ENCODE peak calls at places on chromosome 9, in five cellular contexts. One of them, this sample, is unnamed.

GRCh38 chr9:84978761-84979160 is 309.2 kb downstream of the NTRK2 start:
- DNase-seq in RWPE1: no peak
- DNase-seq in stimulated activated CD4-positive, alpha-beta T cell treated with anti-CD3 and anti-CD28 coated beads, Interleukin-1b, Interleukin-23, amount 100 ng/mL, for 48 hours: no peak
- DNase-seq in activated CD8-positive, alpha-beta T cell treated with anti-CD3 and anti-CD28 coated beads for 36 hours: no peak
- DNase-seq in pancreas: no peak
- DNase-seq in this sample: no peak

GRCh38 chr9:135957431-135957830 is 3.7 kb downstream of the UBAC1 start:
- DNase-seq in RWPE1: no peak
- DNase-seq in stimulated activated CD4-positive, alpha-beta T cell treated with anti-CD3 and anti-CD28 coated beads, Interleukin-1b, Interleukin-23, amount 100 ng/mL, for 48 hours: no peak
- DNase-seq in activated CD8-positive, alpha-beta T cell treated with anti-CD3 and anti-CD28 coated beads for 36 hours: no peak
- DNase-seq in pancreas: no peak
- DNase-seq in this sample: no peak

GRCh38 chr9:114467910-114468309 is 37.4 kb downstream of the WHRN start:
- DNase-seq in RWPE1: no peak
- DNase-seq in stimulated activated CD4-positive, alpha-beta T cell treated with anti-CD3 and anti-CD28 coated beads, Interleukin-1b, Interleukin-23, amount 100 ng/mL, for 48 hours: no peak
- DNase-seq in activated CD8-positive, alpha-beta T cell treated with anti-CD3 and anti-CD28 coated beads for 36 hours: no peak
- DNase-seq in pancreas: no peak
- DNase-seq in this sample: no peak

GRCh38 chr9:21685502-21685901 is 116.9 kb upstream of the MTAP start:
- DNase-seq in RWPE1: no peak
- DNase-seq in stimulated activated CD4-positive, alpha-beta T cell treated with anti-CD3 and anti-CD28 coated beads, Interleukin-1b, Interleukin-23, amount 100 ng/mL, for 48 hours: no peak
- DNase-seq in activated CD8-positive, alpha-beta T cell treated with anti-CD3 and anti-CD28 coated beads for 36 hours: no peak
- DNase-seq in pancreas: no peak
- DNase-seq in this sample: no peak

GRCh38 chr9:69601698-69602097 is 70.5 kb downstream of the APBA1 start:
- DNase-seq in RWPE1: no peak
- DNase-seq in stimulated activated CD4-positive, alpha-beta T cell treated with anti-CD3 and anti-CD28 coated beads, Interleukin-1b, Interleukin-23, amount 100 ng/mL, for 48 hours: no peak
- DNase-seq in activated CD8-positive, alpha-beta T cell treated with anti-CD3 and anti-CD28 coated beads for 36 hours: no peak
- DNase-seq in pancreas: no peak
- DNase-seq in this sample: no peak

GRCh38 chr9:6078382-6079105 is 63.1 kb upstream of the RANBP6 start:
- DNase-seq in RWPE1: no peak
- DNase-seq in stimulated activated CD4-positive, alpha-beta T cell treated with anti-CD3 and anti-CD28 coated beads, Interleukin-1b, Interleukin-23, amount 100 ng/mL, for 48 hours: no peak
- DNase-seq in activated CD8-positive, alpha-beta T cell treated with anti-CD3 and anti-CD28 coated beads for 36 hours: no peak
- DNase-seq in pancreas: no peak
- DNase-seq in this sample: no peak

GRCh38 chr9:114047717-114048116 is 30.4 kb downstream of the AMBP start:
- DNase-seq in RWPE1: no peak
- DNase-seq in stimulated activated CD4-positive, alpha-beta T cell treated with anti-CD3 and anti-CD28 coated beads, Interleukin-1b, Interleukin-23, amount 100 ng/mL, for 48 hours: no peak
- DNase-seq in activated CD8-positive, alpha-beta T cell treated with anti-CD3 and anti-CD28 coated beads for 36 hours: no peak
- DNase-seq in pancreas: no peak
- DNase-seq in this sample: no peak

GRCh38 chr9:130537346-130538050 is 41.9 kb upstream of the FUBP3 start:
- DNase-seq in RWPE1: peak; percentile 53
- DNase-seq in stimulated activated CD4-positive, alpha-beta T cell treated with anti-CD3 and anti-CD28 coated beads, Interleukin-1b, Interleukin-23, amount 100 ng/mL, for 48 hours: no peak
- DNase-seq in activated CD8-positive, alpha-beta T cell treated with anti-CD3 and anti-CD28 coated beads for 36 hours: no peak
- DNase-seq in pancreas: no peak
- DNase-seq in this sample: no peak

GRCh38 chr9:134131471-134132207 is 4.2 kb upstream of the WDR5 start:
- DNase-seq in RWPE1: no peak
- DNase-seq in stimulated activated CD4-positive, alpha-beta T cell treated with anti-CD3 and anti-CD28 coated beads, Interleukin-1b, Interleukin-23, amount 100 ng/mL, for 48 hours: no peak
- DNase-seq in activated CD8-positive, alpha-beta T cell treated with anti-CD3 and anti-CD28 coated beads for 36 hours: no peak
- DNase-seq in pancreas: no peak
- DNase-seq in this sample: no peak

GRCh38 chr9:34647651-34648050 is 1.2 kb downstream of the GALT start:
- DNase-seq in RWPE1: no peak
- DNase-seq in stimulated activated CD4-positive, alpha-beta T cell treated with anti-CD3 and anti-CD28 coated beads, Interleukin-1b, Interleukin-23, amount 100 ng/mL, for 48 hours: no peak
- DNase-seq in activated CD8-positive, alpha-beta T cell treated with anti-CD3 and anti-CD28 coated beads for 36 hours: peak; percentile 14
- DNase-seq in pancreas: no peak
- DNase-seq in this sample: no peak

GRCh38 chr9:116589392-116590354 is 97.4 kb upstream of the TRIM32 start:
- DNase-seq in RWPE1: no peak
- DNase-seq in stimulated activated CD4-positive, alpha-beta T cell treated with anti-CD3 and anti-CD28 coated beads, Interleukin-1b, Interleukin-23, amount 100 ng/mL, for 48 hours: peak; percentile 11
- DNase-seq in activated CD8-positive, alpha-beta T cell treated with anti-CD3 and anti-CD28 coated beads for 36 hours: peak; percentile 48
- DNase-seq in pancreas: no peak
- DNase-seq in this sample: no peak

GRCh38 chr9:77421506-77422265 is 226.4 kb downstream of the GNA14 start:
- DNase-seq in RWPE1: no peak
- DNase-seq in stimulated activated CD4-positive, alpha-beta T cell treated with anti-CD3 and anti-CD28 coated beads, Interleukin-1b, Interleukin-23, amount 100 ng/mL, for 48 hours: no peak
- DNase-seq in activated CD8-positive, alpha-beta T cell treated with anti-CD3 and anti-CD28 coated beads for 36 hours: no peak
- DNase-seq in pancreas: no peak
- DNase-seq in this sample: no peak

GRCh38 chr9:281753-282645 is 67.3 kb downstream of the DOCK8 start:
- DNase-seq in RWPE1: no peak
- DNase-seq in stimulated activated CD4-positive, alpha-beta T cell treated with anti-CD3 and anti-CD28 coated beads, Interleukin-1b, Interleukin-23, amount 100 ng/mL, for 48 hours: peak; percentile 25
- DNase-seq in activated CD8-positive, alpha-beta T cell treated with anti-CD3 and anti-CD28 coated beads for 36 hours: peak; percentile 58
- DNase-seq in pancreas: no peak
- DNase-seq in this sample: no peak

GRCh38 chr9:127014210-127014609 is 99.6 kb downstream of the RALGPS1 start:
- DNase-seq in RWPE1: no peak
- DNase-seq in stimulated activated CD4-positive, alpha-beta T cell treated with anti-CD3 and anti-CD28 coated beads, Interleukin-1b, Interleukin-23, amount 100 ng/mL, for 48 hours: no peak
- DNase-seq in activated CD8-positive, alpha-beta T cell treated with anti-CD3 and anti-CD28 coated beads for 36 hours: no peak
- DNase-seq in pancreas: no peak
- DNase-seq in this sample: no peak

GRCh38 chr9:109802491-109802890 is 22.5 kb downstream of the PALM2AKAP2 start:
- DNase-seq in RWPE1: no peak
- DNase-seq in stimulated activated CD4-positive, alpha-beta T cell treated with anti-CD3 and anti-CD28 coated beads, Interleukin-1b, Interleukin-23, amount 100 ng/mL, for 48 hours: no peak
- DNase-seq in activated CD8-positive, alpha-beta T cell treated with anti-CD3 and anti-CD28 coated beads for 36 hours: no peak
- DNase-seq in pancreas: no peak
- DNase-seq in this sample: no peak

GRCh38 chr9:112041536-112042243 is 133.4 kb downstream of the SUSD1 start:
- DNase-seq in RWPE1: peak; percentile 99
- DNase-seq in stimulated activated CD4-positive, alpha-beta T cell treated with anti-CD3 and anti-CD28 coated beads, Interleukin-1b, Interleukin-23, amount 100 ng/mL, for 48 hours: peak; percentile 33
- DNase-seq in activated CD8-positive, alpha-beta T cell treated with anti-CD3 and anti-CD28 coated beads for 36 hours: no peak
- DNase-seq in pancreas: peak; percentile 18
- DNase-seq in this sample: no peak

GRCh38 chr9:123048748-123049147 is 15.3 kb downstream of the GPR21 start:
- DNase-seq in RWPE1: no peak
- DNase-seq in stimulated activated CD4-positive, alpha-beta T cell treated with anti-CD3 and anti-CD28 coated beads, Interleukin-1b, Interleukin-23, amount 100 ng/mL, for 48 hours: no peak
- DNase-seq in activated CD8-positive, alpha-beta T cell treated with anti-CD3 and anti-CD28 coated beads for 36 hours: no peak
- DNase-seq in pancreas: no peak
- DNase-seq in this sample: no peak

GRCh38 chr9:112884086-112884485 is 6.6 kb downstream of the SLC46A2 start:
- DNase-seq in RWPE1: peak; percentile 87
- DNase-seq in stimulated activated CD4-positive, alpha-beta T cell treated with anti-CD3 and anti-CD28 coated beads, Interleukin-1b, Interleukin-23, amount 100 ng/mL, for 48 hours: no peak
- DNase-seq in activated CD8-positive, alpha-beta T cell treated with anti-CD3 and anti-CD28 coated beads for 36 hours: no peak
- DNase-seq in pancreas: no peak
- DNase-seq in this sample: no peak

GRCh38 chr9:92300935-92301334 is 7.4 kb upstream of the IARS1 start:
- DNase-seq in RWPE1: no peak
- DNase-seq in stimulated activated CD4-positive, alpha-beta T cell treated with anti-CD3 and anti-CD28 coated beads, Interleukin-1b, Interleukin-23, amount 100 ng/mL, for 48 hours: no peak
- DNase-seq in activated CD8-positive, alpha-beta T cell treated with anti-CD3 and anti-CD28 coated beads for 36 hours: no peak
- DNase-seq in pancreas: no peak
- DNase-seq in this sample: no peak

GRCh38 chr9:17627641-17628040 is 48.8 kb downstream of the SH3GL2 start:
- DNase-seq in RWPE1: no peak
- DNase-seq in stimulated activated CD4-positive, alpha-beta T cell treated with anti-CD3 and anti-CD28 coated beads, Interleukin-1b, Interleukin-23, amount 100 ng/mL, for 48 hours: no peak
- DNase-seq in activated CD8-positive, alpha-beta T cell treated with anti-CD3 and anti-CD28 coated beads for 36 hours: no peak
- DNase-seq in pancreas: no peak
- DNase-seq in this sample: no peak

GRCh38 chr9:72315510-72316287 is 49.3 kb downstream of the ZFAND5 start:
- DNase-seq in RWPE1: no peak
- DNase-seq in stimulated activated CD4-positive, alpha-beta T cell treated with anti-CD3 and anti-CD28 coated beads, Interleukin-1b, Interleukin-23, amount 100 ng/mL, for 48 hours: no peak
- DNase-seq in activated CD8-positive, alpha-beta T cell treated with anti-CD3 and anti-CD28 coated beads for 36 hours: no peak
- DNase-seq in pancreas: peak; percentile 18
- DNase-seq in this sample: no peak

GRCh38 chr9:137357166-137357565 is 55.1 kb upstream of the NRARP start:
- DNase-seq in RWPE1: no peak
- DNase-seq in stimulated activated CD4-positive, alpha-beta T cell treated with anti-CD3 and anti-CD28 coated beads, Interleukin-1b, Interleukin-23, amount 100 ng/mL, for 48 hours: no peak
- DNase-seq in activated CD8-positive, alpha-beta T cell treated with anti-CD3 and anti-CD28 coated beads for 36 hours: no peak
- DNase-seq in pancreas: no peak
- DNase-seq in this sample: no peak

This sample was measured in GM12878.